ENCODE peak calls at places on chromosomes 2 and 18, in four cellular contexts. S is foreskin fibroblast, W is neural crest cell, P is nephron progenitor cell. Q is an unnamed sample.

GRCh38 chr2:10444463-10444862 is 3.7 kb downstream of the ODC1 start:
- DNase-seq in P (no peak), S (no peak), W (no peak), Q (no peak)

GRCh38 chr2:130135692-130136541 is 6.9 kb upstream of the POTEF start:
- DNase-seq in W (no peak), S (no peak), P (no peak), Q (no peak)

GRCh38 chr2:159349674-159350299 is 63.3 kb upstream of the WDSUB1 start:
- DNase-seq in S (no peak), P (no peak), W (no peak), Q (no peak)

GRCh38 chr18:13548944-13549878 is 177.1 kb downstream of the FAM210A start:
- DNase-seq in P (no peak), S (no peak), W (no peak), Q (no peak)

GRCh38 chr2:215712850-215713230 is 277.0 kb upstream of the FN1 start:
- DNase-seq in W (no peak), S (no peak), P (no peak), Q (no peak)

GRCh38 chr2:239298126-239298804 is 102.6 kb downstream of the HDAC4 start:
- DNase-seq in W (no peak), S (no peak), P (no peak), Q (no peak)

GRCh38 chr2:32632089-32632488 is 4.2 kb downstream of the TTC27 start:
- DNase-seq in S (no peak), W (no peak), P (no peak), Q (no peak)

GRCh38 chr2:39380525-39381150 is 56.4 kb downstream of the MAP4K3 start:
- DNase-seq in W (no peak), P (no peak), S (peak; percentile 9), Q (no peak)

GRCh38 chr2:229571243-229571642 is 143.1 kb downstream of the DNER start:
- DNase-seq in P (no peak), S (no peak), W (no peak), Q (no peak)

GRCh38 chr2:135186054-135186453 is 134.0 kb downstream of the RAB3GAP1 start:
- DNase-seq in P (no peak), W (no peak), S (no peak), Q (no peak)

GRCh38 chr2:169365093-169365483 is 2.8 kb upstream of the LRP2 start:
- DNase-seq in S (no peak), W (no peak), P (no peak), Q (no peak)

GRCh38 chr2:164785447-164785846 is 56.2 kb downstream of the COBLL1 start:
- DNase-seq in W (no peak), S (no peak), P (no peak), Q (no peak)

GRCh38 chr18:9627642-9628041 is 13.3 kb upstream of the PPP4R1 start:
- DNase-seq in W (no peak), S (no peak), P (no peak), Q (no peak)

GRCh38 chr2:158970522-158970855 is 2.0 kb downstream of the TANC1 start:
- DNase-seq in P (no peak), W (no peak), S (no peak), Q (no peak)

GRCh38 chr2:15708865-15709820 is 117.5 kb downstream of the DDX1 start:
- DNase-seq in P (no peak), W (no peak), S (no peak), Q (no peak)

GRCh38 chr2:40404500-40404899 is 47.4 kb downstream of the SLC8A1 start:
- DNase-seq in W (no peak), S (no peak), P (no peak), Q (no peak)

GRCh38 chr2:222572761-222573174 is 83.1 kb downstream of the FARSB start:
- DNase-seq in W (no peak), P (no peak), S (peak; percentile 42), Q (no peak)

GRCh38 chr2:200486529-200486928 is 23.3 kb downstream of the KCTD18 start:
- DNase-seq in S (no peak), W (no peak), P (no peak), Q (no peak)

GRCh38 chr18:25111382-25112070 is 240.4 kb downstream of the ZNF521 start:
- DNase-seq in W (no peak), P (no peak), S (no peak), Q (peak; percentile 18)

GRCh38 chr18:40210696-40211095 is 1744.3 kb upstream of the PIK3C3 start:
- DNase-seq in W (no peak), P (no peak), S (no peak), Q (no peak)

GRCh38 chr2:240437861-240438809 is 2.7 kb downstream of the GPC1 start:
- DNase-seq in S (peak; percentile 50), P (peak; percentile 83), W (peak; percentile 74), Q (peak; percentile 85)

GRCh38 chr2:46703588-46703987 is 212.0 kb downstream of the MCFD2 start:
- DNase-seq in P (no peak), W (no peak), S (no peak), Q (no peak)

GRCh38 chr2:233673896-233674295 is 2.2 kb downstream of the UGT1A9 start:
- DNase-seq in S (no peak), W (no peak), P (no peak), Q (no peak)

GRCh38 chr2:188315750-188316149 is 24.1 kb downstream of the GULP1 start:
- DNase-seq in S (no peak), P (no peak), W (no peak), Q (no peak)

GRCh38 chr2:62099523-62100175 is 96.3 kb upstream of the B3GNT2 start:
- DNase-seq in W (no peak), S (no peak), P (no peak), Q (no peak)

GRCh38 chr2:227864161-227864756 is 7.2 kb upstream of the DAW1 start:
- DNase-seq in S (no peak), P (no peak), W (no peak), Q (no peak)

GRCh38 chr2:112199188-112199587 is 55.7 kb downstream of the ZC3H8 start:
- DNase-seq in W (no peak), S (no peak), P (no peak), Q (no peak)

GRCh38 chr2:233426619-233427342 is 72.5 kb downstream of the DGKD start:
- DNase-seq in S (peak; percentile 97), W (no peak), P (no peak), Q (no peak)

GRCh38 chr2:227813562-227814353 is at the start of gene CCL20:
- DNase-seq in S (no peak), W (no peak), P (no peak), Q (no peak)

GRCh38 chr18:48843162-48843561 is 107.6 kb downstream of the SMAD7 start:
- DNase-seq in S (no peak), P (no peak), W (no peak), Q (peak; percentile 17)

GRCh38 chr2:51013060-51013746 is 18.7 kb downstream of the NRXN1 start:
- DNase-seq in W (no peak), S (no peak), P (peak; percentile 10), Q (peak; percentile 30)

GRCh38 chr2:172496096-172496709 is 59.7 kb upstream of the PDK1 start:
- DNase-seq in W (no peak), P (no peak), S (no peak), Q (no peak)

GRCh38 chr2:36562973-36563532 is 34.9 kb downstream of the FEZ2 start:
- DNase-seq in S (peak; percentile 63), W (no peak), P (no peak), Q (no peak)

GRCh38 chr2:107932483-107932882 is 53.8 kb upstream of the SLC5A7 start:
- DNase-seq in W (no peak), S (no peak), P (no peak), Q (no peak)

GRCh38 chr2:201254331-201254730 is 6.0 kb upstream of the CASP8 start:
- DNase-seq in P (no peak), W (no peak), S (no peak), Q (no peak)

DNA sequence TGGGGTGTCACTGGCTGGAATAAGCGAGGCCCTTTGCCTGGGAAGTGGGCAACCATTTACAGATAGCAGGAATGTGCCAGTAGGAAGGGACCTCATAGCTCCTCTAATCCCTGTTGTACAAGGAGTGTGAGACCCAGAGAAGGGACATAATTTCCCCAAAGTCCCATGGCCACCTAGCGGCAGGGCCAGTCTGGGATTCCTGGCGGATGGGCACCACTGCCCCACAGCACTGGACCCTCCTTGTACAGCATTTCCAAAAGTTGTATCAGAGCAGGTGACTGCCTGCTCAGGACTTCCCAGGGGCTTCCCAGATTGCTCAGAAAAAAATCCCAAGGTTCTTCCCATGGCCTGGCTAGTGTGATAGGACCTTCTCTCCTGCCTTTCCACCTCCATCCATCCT is 185.8 kb downstream of the GLI2 start:
- DNase-seq in P (no peak), S (no peak), W (no peak), Q (no peak)
- TF ChIP-seq CTCF in P (no peak), S (no peak), W (no peak), Q (no peak)

GRCh38 chr2:175535631-175536030 is 354.1 kb upstream of the ATP5MC3 start:
- DNase-seq in P (no peak), S (no peak), W (no peak), Q (no peak)

GRCh38 chr2:175540421-175540820 is 358.9 kb upstream of the ATP5MC3 start:
- DNase-seq in S (no peak), W (no peak), P (no peak), Q (no peak)

GRCh38 chr2:175539122-175539521 is 357.6 kb upstream of the ATP5MC3 start:
- DNase-seq in S (no peak), P (no peak), W (no peak), Q (no peak)

GRCh38 chr2:175536059-175536458 is 354.5 kb upstream of the ATP5MC3 start:
- DNase-seq in P (no peak), S (no peak), W (no peak), Q (no peak)
- TF ChIP-seq CTCF in P (no peak), S (no peak), W (no peak), Q (no peak)

GRCh38 chr18:64407606-64408005 is 258.7 kb upstream of the LINC00305 start:
- DNase-seq in P (no peak), S (no peak), W (no peak), Q (no peak)

GRCh38 chr18:64405161-64405560 is 256.3 kb upstream of the LINC00305 start:
- DNase-seq in W (no peak), S (peak; percentile 4), P (no peak), Q (no peak)

GRCh38 chr18:64410685-64411084 is 261.8 kb upstream of the LINC00305 start:
- DNase-seq in S (no peak), W (no peak), P (no peak), Q (no peak)

GRCh38 chr18:64403784-64404498 is 255.1 kb upstream of the LINC00305 start:
- DNase-seq in W (no peak), P (no peak), S (no peak), Q (no peak)

GRCh38 chr18:64409511-64409910 is 260.6 kb upstream of the LINC00305 start:
- DNase-seq in P (peak; percentile 4), W (no peak), S (no peak), Q (no peak)
- TF ChIP-seq CTCF in P (peak; percentile 52), W (peak; percentile 70), S (no peak), Q (peak; percentile 72)

DNA sequence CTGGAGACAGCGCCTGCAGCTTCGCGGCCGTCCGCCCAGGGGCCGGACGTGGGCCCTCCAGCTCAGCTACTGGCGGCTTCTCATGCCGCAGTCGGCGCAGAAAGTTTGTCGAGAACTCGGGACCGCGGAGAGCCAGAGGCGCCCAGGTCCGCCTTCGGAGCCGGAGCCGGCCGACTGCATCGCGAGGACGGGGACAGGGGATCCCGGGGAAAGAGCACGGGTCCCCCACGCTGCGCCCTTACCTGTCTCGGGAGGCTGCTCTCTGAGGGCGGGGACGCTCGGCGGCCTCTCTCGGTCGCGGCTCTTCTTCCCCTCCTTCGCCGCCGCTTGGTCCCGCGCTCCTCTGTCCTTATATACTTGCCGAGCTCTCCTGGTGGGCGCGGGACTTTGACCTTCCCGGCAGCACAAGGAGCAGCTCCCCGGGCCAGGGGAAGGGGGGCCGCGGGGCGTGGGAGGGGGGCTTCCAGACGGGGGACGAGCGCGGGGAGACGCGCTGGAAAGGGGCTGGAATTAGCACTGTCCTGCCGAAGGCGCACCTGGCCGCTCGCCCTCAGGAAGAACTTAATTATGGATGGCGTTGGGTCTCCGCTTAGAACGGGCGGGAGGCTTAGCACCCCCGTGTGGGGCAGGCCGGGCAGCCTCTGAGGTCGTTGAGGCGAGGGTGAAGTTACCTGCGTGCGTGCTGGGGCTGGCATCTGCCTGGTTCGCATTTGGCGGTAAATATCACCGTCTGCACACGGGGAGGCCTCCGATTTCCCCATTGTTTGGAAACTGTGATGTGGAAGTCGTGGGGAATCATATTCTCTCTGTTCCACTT is at the start of gene POMC:
- DNase-seq in P (peak; percentile 66), W (peak; percentile 29), S (peak; percentile 11), Q (no peak)
- TF ChIP-seq CTCF in P (no peak), W (no peak), S (no peak), Q (no peak)

Q was measured in glutamatergic neuron.